ENCODE peak calls at places on chromosomes 2 and 18, in four cellular contexts. U, N, Q and O are unnamed samples.

GRCh38 chr2:226892729-226893128 is 56.9 kb downstream of the RHBDD1 start:
- DNase-seq in U (no peak), N (no peak), Q (no peak), O (no peak)

GRCh38 chr2:216691210-216691741 is 4.1 kb downstream of the IGFBP5 start:
- DNase-seq in U (peak; percentile 77), N (no peak), Q (peak; percentile 72), O (peak; percentile 96)

GRCh38 chr18:46333371-46334199 is 229.4 kb downstream of the HAUS1 start:
- DNase-seq in U (no peak), N (no peak), Q (no peak), O (peak; percentile 56)

GRCh38 chr2:1727796-1728474 is 16.4 kb downstream of the PXDN start:
- DNase-seq in U (no peak), N (no peak), Q (no peak), O (peak; percentile 67)

GRCh38 chr18:43662657-43663056 is 385.4 kb upstream of the SYT4 start:
- DNase-seq in U (no peak), N (peak; percentile 80), Q (no peak), O (no peak)

GRCh38 chr2:132721938-132722337 is 51.9 kb upstream of the LYPD1 start:
- DNase-seq in U (no peak), N (no peak), Q (no peak), O (no peak)

GRCh38 chr2:224160917-224161316 is 121.8 kb upstream of the SERPINE2 start:
- DNase-seq in U (no peak), N (no peak), Q (no peak), O (no peak)

GRCh38 chr2:221741496-221742211 is 169.6 kb upstream of the EPHA4 start:
- DNase-seq in U (no peak), N (no peak), Q (no peak), O (no peak)

GRCh38 chr2:59301466-59302402 is 1060.6 kb upstream of the FANCL start:
- DNase-seq in U (peak; percentile 80), N (peak; percentile 37), Q (no peak), O (peak; percentile 68)

GRCh38 chr18:61554117-61554776 is 221.0 kb downstream of the CDH20 start:
- DNase-seq in U (no peak), N (no peak), Q (peak; percentile 48), O (no peak)

GRCh38 chr18:60978338-60978737 is 354.9 kb upstream of the CDH20 start:
- DNase-seq in U (no peak), N (peak; percentile 15), Q (no peak), O (no peak)

GRCh38 chr2:122236152-122236892 is 480.9 kb downstream of the TSN start:
- DNase-seq in U (no peak), N (no peak), Q (no peak), O (no peak)

GRCh38 chr2:85734942-85735608 is 18.7 kb upstream of the ATOH8 start:
- DNase-seq in U (no peak), N (no peak), Q (no peak), O (no peak)

DNA sequence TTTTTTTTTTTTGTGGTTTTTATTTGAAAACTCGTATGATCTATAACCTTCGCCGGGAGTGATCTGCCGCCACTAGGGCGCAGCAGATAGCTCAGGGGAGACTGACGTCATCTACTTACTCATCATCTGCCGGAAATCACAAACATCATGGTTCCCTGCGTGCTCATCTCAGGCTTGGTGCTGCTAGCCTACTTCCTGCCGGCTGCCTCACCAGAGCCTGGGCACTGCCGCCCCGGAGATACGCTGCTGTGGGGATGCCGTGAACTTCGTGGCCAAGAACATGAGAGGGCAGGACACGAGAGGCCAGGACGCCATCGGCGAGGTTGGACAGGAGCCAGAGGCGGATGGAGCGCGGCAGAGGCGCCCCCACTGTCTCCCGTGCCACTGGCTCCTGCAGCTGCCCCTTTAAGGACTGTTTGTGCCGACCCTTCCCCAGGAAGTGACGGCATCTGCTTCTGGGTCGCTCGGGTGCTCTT is 68.8 kb downstream of the DOK6 start:
- DNase-seq in U (peak; percentile 63), N (no peak), Q (no peak), O (peak; percentile 52)
- TF ChIP-seq CTCF in U (peak; percentile 79), N (peak; percentile 7), Q (no peak), O (no peak)

GRCh38 chr2:19902272-19902730 is 518 bp upstream of the TTC32 start:
- DNase-seq in U (no peak), N (no peak), Q (no peak), O (no peak)

GRCh38 chr2:19899853-19900525 is 1.8 kb downstream of the TTC32 start:
- DNase-seq in U (no peak), N (no peak), Q (no peak), O (no peak)

GRCh38 chr2:19900536-19901200 is 1.1 kb downstream of the TTC32 start:
- DNase-seq in U (no peak), N (no peak), Q (no peak), O (no peak)

GRCh38 chr2:19901201-19901457 is 654 bp downstream of the TTC32 start:
- DNase-seq in U (no peak), N (no peak), Q (no peak), O (no peak)

DNA sequence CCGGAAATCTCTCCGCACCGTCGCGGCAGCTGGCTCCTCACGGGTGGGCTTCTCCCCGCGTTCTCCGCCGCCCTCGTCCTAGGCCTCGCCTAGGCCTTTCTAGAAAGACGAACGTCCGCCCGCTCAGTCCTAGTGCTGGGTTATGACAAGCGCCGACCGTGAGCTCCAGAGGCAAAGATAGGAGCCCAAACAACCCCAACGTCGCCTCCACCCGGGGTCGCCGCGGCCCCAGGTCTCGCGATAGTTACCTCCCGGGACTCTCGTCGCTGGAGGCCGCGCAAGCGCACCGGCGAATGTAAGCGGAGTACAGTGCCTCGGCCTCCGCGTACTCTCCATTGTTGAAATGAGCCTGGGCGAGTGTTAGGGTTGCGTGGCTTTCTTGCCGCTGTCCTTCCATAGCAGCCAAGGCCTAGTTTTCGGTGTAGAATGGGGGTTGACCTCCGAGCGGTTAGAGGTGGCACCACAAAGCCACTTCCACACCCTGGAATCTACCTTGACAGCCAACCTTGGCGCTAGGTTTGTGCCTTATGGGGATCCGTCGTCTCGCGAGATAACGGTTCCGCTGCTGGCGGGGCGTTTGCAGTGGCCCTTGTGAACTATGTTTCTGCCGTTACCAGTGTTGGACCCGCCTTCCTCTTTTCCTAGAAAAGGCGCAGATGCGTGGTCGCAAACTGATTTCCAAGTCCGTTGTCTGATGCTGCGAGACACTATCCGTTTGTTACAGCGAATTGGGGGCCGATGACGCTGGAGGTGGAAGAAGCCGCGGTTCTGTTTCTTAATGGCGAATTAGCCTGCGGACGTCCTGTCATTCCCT is at the start of gene TTC32:
- DNase-seq in U (peak; percentile 92), N (peak; percentile 89), Q (peak; percentile 94), O (peak; percentile 97)
- TF ChIP-seq CTCF in U (no peak), N (no peak), Q (no peak), O (no peak)

GRCh38 chr2:55511508-55512124 is 7.9 kb upstream of the CFAP36 start:
- DNase-seq in U (peak; percentile 50), N (no peak), Q (no peak), O (no peak)
- TF ChIP-seq CTCF in U (peak; percentile 73), N (peak; percentile 73), Q (peak; percentile 15), O (peak; percentile 8)

DNA sequence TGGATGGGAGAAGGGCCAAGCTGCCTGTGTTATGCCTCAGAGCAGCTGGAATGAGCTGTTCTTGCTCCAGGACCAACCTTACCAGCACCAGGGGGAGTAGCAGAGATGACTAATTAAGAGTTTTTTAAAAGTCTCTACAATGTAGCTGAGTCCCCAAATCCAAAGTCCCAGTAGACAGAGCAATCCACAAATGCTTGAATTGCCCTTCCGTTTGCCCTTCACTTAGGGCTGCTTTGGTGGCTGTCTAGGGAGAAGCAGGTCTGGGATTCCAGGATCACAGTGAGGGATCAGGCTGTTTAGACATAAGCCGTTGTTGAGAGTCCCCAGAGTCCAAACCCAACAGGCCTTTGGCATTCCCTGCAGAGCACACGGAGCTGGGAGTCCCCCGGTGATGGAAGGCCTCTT is 59.4 kb downstream of the RHOB start:
- DNase-seq in U (no peak), N (peak; percentile 23), Q (no peak), O (peak; percentile 43)
- TF ChIP-seq CTCF in U (peak; percentile 21), N (peak; percentile 54), Q (no peak), O (no peak)